ENCODE peak calls at places on chromosome 19, in four cellular contexts. One of them, this sample, is unnamed.

GRCh38 chr19:54156490-54156889 is 3.0 kb downstream of the LENG1 start:
- DNase-seq in IMR-90: no peak
- DNase-seq in A549: no peak
- DNase-seq in K562: no peak
- DNase-seq in this sample: no peak

GRCh38 chr19:30696514-30696913 is 324.3 kb downstream of the ZNF536 start:
- DNase-seq in IMR-90: peak; percentile 9
- DNase-seq in K562: peak; percentile 59
- DNase-seq in A549: peak; percentile 78
- DNase-seq in this sample: no peak

GRCh38 chr19:5001547-5002131 is 32.7 kb downstream of the KDM4B start:
- DNase-seq in IMR-90: peak; percentile 71
- DNase-seq in K562: peak; percentile 71
- DNase-seq in A549: peak; percentile 62
- DNase-seq in this sample: no peak

GRCh38 chr19:4742717-4743646 is 19.3 kb upstream of the DPP9 start:
- DNase-seq in IMR-90: no peak
- DNase-seq in K562: no peak
- DNase-seq in A549: no peak
- DNase-seq in this sample: no peak

GRCh38 chr19:30878456-30878855 is 470.8 kb downstream of the TSHZ3 start:
- DNase-seq in A549: no peak
- DNase-seq in K562: no peak
- DNase-seq in IMR-90: no peak
- DNase-seq in this sample: no peak

GRCh38 chr19:51737924-51738323 is 13.8 kb downstream of the FPR1 start:
- DNase-seq in A549: no peak
- DNase-seq in K562: no peak
- DNase-seq in IMR-90: no peak
- DNase-seq in this sample: no peak

GRCh38 chr19:45293682-45294081 is 29.0 kb downstream of the CKM start:
- DNase-seq in K562: no peak
- DNase-seq in IMR-90: no peak
- DNase-seq in A549: no peak
- DNase-seq in this sample: no peak

GRCh38 chr19:13036366-13036976 is 41.2 kb downstream of the NFIX start:
- DNase-seq in A549: peak; percentile 42
- DNase-seq in K562: no peak
- DNase-seq in IMR-90: peak; percentile 29
- DNase-seq in this sample: no peak

GRCh38 chr19:21586341-21587116 is 81.1 kb downstream of the ZNF429 start:
- DNase-seq in IMR-90: no peak
- DNase-seq in A549: no peak
- DNase-seq in K562: no peak
- DNase-seq in this sample: no peak

GRCh38 chr19:6236310-6237291 is 43.2 kb downstream of the MLLT1 start:
- DNase-seq in IMR-90: no peak
- DNase-seq in K562: no peak
- DNase-seq in A549: no peak
- DNase-seq in this sample: no peak

GRCh38 chr19:45469835-45470146 is 2.0 kb downstream of the FOSB start:
- DNase-seq in A549: no peak
- DNase-seq in IMR-90: no peak
- DNase-seq in K562: peak; percentile 94
- DNase-seq in this sample: no peak

GRCh38 chr19:7868326-7868670 is 5.9 kb downstream of the PRR36 start:
- DNase-seq in K562: peak; percentile 45
- DNase-seq in IMR-90: no peak
- DNase-seq in A549: peak; percentile 68
- DNase-seq in this sample: no peak

GRCh38 chr19:23823952-23824389 is 65.3 kb upstream of the ZNF681 start:
- DNase-seq in IMR-90: no peak
- DNase-seq in K562: no peak
- DNase-seq in A549: peak; percentile 30
- DNase-seq in this sample: peak; percentile 12

GRCh38 chr19:13400296-13400695 is 106.0 kb downstream of the CACNA1A start:
- DNase-seq in K562: no peak
- DNase-seq in IMR-90: no peak
- DNase-seq in A549: no peak
- DNase-seq in this sample: no peak

GRCh38 chr19:18264428-18264827 is 9.8 kb downstream of the IQCN start:
- DNase-seq in K562: no peak
- DNase-seq in IMR-90: no peak
- DNase-seq in A549: no peak
- DNase-seq in this sample: no peak

GRCh38 chr19:18264956-18265610 is 9.2 kb downstream of the IQCN start:
- DNase-seq in K562: no peak
- DNase-seq in IMR-90: no peak
- DNase-seq in A549: no peak
- DNase-seq in this sample: no peak

GRCh38 chr19:18265611-18265981 is 8.7 kb downstream of the IQCN start:
- DNase-seq in IMR-90: no peak
- DNase-seq in A549: no peak
- DNase-seq in K562: no peak
- DNase-seq in this sample: no peak

GRCh38 chr19:18269336-18269735 is 4.9 kb downstream of the IQCN start:
- DNase-seq in IMR-90: no peak
- DNase-seq in A549: no peak
- DNase-seq in K562: no peak
- DNase-seq in this sample: no peak

GRCh38 chr19:18266863-18267686 is 7.2 kb downstream of the IQCN start:
- DNase-seq in IMR-90: no peak
- DNase-seq in A549: no peak
- DNase-seq in K562: peak; percentile 44
- DNase-seq in this sample: no peak
- TF ChIP-seq RCOR1 in IMR-90: no peak
- TF ChIP-seq RCOR1 in A549: no peak
- TF ChIP-seq RCOR1 in K562: no peak
- TF ChIP-seq RCOR1 in this sample: no peak

GRCh38 chr19:55646889-55647731 is 902 bp upstream of the CCDC106 start:
- DNase-seq in A549: no peak
- DNase-seq in K562: no peak
- DNase-seq in IMR-90: no peak
- DNase-seq in this sample: no peak
- TF ChIP-seq RCOR1 in A549: no peak
- TF ChIP-seq RCOR1 in K562: no peak
- TF ChIP-seq RCOR1 in IMR-90: no peak
- TF ChIP-seq RCOR1 in this sample: no peak

DNA sequence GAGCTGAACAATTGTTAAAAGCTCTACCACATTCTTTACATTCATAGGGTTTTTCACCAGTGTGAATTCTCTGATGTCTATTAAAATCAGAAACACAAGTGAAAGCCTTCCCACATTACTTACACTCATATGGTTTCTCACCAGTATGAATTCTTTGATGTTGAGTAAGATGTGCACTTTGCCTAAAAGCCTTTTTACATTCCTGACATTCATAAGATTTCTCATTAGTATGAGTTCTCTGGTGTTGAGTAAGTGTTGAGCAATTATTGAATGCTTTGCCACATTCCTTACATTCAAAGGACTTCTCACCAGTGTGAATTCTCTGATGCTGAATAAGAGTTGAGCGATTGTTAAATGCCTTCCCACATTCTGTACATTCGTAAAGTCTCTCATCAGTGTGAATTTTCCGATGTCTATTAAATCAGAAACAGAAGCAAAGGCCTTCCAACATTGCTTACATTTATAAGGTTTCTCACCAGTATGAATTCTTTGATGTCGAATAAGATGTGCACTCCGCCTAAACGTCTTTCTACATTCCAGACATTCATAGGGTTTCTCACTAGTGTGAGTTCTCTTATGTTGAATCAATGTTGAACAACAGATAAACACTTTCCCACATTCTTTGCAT is 14.2 kb upstream of the ZFP30 start:
- DNase-seq in A549: no peak
- DNase-seq in IMR-90: no peak
- DNase-seq in K562: no peak
- DNase-seq in this sample: no peak
- TF ChIP-seq RCOR1 in A549: no peak
- TF ChIP-seq RCOR1 in IMR-90: no peak
- TF ChIP-seq RCOR1 in K562: no peak
- TF ChIP-seq RCOR1 in this sample: no peak

DNA sequence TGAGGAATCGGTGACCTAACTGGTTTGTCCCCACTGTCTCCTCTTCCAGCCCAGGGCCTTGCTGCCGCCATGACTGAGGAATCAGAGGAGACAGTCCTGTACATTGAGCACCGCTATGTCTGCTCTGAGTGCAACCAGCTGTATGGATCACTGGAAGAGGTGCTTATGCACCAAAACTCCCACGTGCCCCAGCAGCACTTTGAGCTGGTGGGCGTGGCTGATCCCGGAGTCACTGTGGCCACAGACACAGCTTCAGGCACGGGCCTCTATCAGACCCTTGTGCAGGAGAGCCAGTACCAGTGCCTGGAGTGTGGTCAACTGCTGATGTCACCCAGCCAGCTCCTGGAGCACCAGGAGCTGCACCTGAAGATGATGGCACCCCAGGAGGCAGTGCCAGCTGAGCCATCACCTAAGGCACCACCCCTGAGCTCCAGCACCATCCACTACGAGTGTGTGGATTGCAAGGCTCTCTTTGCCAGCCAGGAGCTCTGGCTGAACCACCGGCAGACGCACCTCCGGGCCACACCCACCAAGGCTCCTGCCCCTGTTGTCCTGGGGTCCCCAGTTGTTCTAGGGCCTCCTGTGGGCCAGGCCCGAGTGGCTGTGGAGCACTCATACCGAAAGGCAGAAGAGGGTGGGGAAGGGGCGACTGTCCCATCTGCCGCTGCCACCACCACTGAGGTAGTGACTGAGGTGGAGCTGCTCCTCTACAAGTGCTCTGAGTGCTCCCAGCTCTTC is 2.7 kb downstream of the ZNF574 start:
- DNase-seq in K562: peak; percentile 34
- DNase-seq in IMR-90: no peak
- DNase-seq in A549: no peak
- DNase-seq in this sample: no peak
- TF ChIP-seq RCOR1 in K562: no peak
- TF ChIP-seq RCOR1 in IMR-90: no peak
- TF ChIP-seq RCOR1 in A549: no peak
- TF ChIP-seq RCOR1 in this sample: no peak

GRCh38 chr19:33953592-33953991 is 156.9 kb downstream of the KCTD15 start:
- DNase-seq in IMR-90: no peak
- DNase-seq in A549: no peak
- DNase-seq in K562: no peak
- DNase-seq in this sample: no peak
- TF ChIP-seq RCOR1 in IMR-90: no peak
- TF ChIP-seq RCOR1 in A549: no peak
- TF ChIP-seq RCOR1 in K562: no peak
- TF ChIP-seq RCOR1 in this sample: no peak

DNA sequence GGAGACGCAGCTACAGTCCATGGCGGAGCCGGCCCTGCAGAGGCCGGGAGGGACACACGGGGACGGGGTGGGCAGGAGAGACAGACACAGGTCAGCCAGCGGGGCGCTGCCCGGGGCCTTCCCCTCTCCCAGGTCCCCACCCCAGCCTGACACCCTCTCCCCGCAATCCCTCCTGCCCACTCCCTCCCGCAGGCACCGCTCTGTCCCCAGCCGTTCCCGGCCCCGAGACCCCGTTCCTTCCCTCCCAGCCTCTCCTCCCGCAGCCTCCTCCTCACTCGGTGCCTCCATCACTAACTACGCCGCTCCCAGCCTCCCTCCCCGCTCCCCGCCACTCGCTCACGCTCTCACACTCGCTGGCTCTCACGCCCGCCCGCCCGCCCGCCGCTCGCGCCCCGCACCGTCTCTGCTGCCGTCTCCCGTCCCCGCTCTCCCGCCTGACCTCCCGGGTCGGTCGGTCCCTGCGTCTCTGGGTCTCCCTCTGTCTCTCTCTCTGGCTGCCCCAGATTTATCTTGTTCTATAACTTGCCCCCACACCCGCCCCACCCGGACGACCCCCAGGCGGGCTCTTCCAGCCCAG is 15.3 kb downstream of the ERFL start:
- DNase-seq in A549: no peak
- DNase-seq in K562: no peak
- DNase-seq in IMR-90: no peak
- DNase-seq in this sample: no peak
- TF ChIP-seq RCOR1 in A549: no peak
- TF ChIP-seq RCOR1 in K562: no peak
- TF ChIP-seq RCOR1 in IMR-90: no peak
- TF ChIP-seq RCOR1 in this sample: no peak

DNA sequence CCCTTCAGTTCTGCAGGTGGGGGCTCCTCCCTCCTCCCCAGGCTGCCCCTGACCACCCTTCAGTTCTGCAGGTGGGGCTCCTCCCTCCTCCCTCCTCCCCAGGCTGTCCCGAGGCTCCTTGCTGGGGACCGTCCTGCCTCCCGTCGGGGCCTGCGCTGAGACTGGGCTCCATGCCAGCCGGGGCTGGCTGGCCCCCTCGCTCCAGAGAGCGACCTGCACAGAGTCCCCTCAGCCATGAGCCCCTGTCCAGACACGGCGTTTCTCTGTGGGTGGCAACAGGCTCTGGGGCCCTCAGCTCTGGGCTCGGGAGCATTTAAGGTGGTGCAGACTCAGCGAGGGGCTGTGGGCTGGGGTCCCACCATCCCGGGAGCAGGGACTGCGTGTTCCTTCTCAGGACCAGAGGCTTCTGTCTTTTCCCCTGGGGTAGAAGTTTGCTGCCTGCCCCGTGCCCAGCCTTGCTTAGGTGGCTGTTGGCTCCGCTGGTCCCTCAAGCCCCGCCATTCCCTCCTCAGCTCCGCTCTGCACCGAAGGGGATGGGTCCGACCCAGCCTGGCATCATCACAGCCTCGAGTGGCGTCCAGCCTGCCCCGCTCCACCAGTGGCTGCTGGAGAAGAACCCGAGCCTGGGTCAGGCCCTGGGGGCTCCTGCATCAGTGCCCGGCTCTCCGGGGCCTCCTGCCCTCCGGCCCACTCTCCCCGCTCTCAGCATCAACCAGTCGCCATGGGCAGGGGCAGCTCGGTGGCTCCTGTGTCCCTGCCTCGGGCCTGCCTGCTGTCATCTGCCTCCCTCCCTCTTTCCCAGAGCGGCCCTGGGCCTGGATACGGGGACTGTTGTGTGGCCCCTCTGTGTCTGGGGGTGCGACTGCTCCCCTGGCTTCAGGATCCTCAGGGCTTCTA is 27.6 kb downstream of the CSNK1G2 start:
- DNase-seq in K562: no peak
- DNase-seq in IMR-90: no peak
- DNase-seq in A549: no peak
- DNase-seq in this sample: no peak
- TF ChIP-seq RCOR1 in K562: no peak
- TF ChIP-seq RCOR1 in IMR-90: no peak
- TF ChIP-seq RCOR1 in A549: no peak
- TF ChIP-seq RCOR1 in this sample: no peak

GRCh38 chr19:1223018-1223855 is 14.6 kb downstream of the CBARP start:
- DNase-seq in A549: peak; percentile 61
- DNase-seq in K562: no peak
- DNase-seq in IMR-90: peak; percentile 42
- DNase-seq in this sample: no peak
- TF ChIP-seq RCOR1 in A549: no peak
- TF ChIP-seq RCOR1 in K562: no peak
- TF ChIP-seq RCOR1 in IMR-90: no peak
- TF ChIP-seq RCOR1 in this sample: no peak